ENCODE peak calls at places on chromosome 1, in six cellular contexts. K is brain microvascular endothelial cell; O is activated CD8-positive, alpha-beta memory T cell treated with anti-CD3 and anti-CD28 coated beads for 4 hours; L is stimulated activated CD4-positive, alpha-beta T cell treated with anti-CD3 and anti-CD28 coated beads, Interleukin-4, amount 100 ng/mL, for 1 hour; I is activated CD8-positive, alpha-beta T cell treated with anti-CD3 and anti-CD28 coated beads for 36 hours; F is sigmoid colon. E is an unnamed sample.

GRCh38 chr1:45490121-45490622 is 791 bp downstream of the TESK2 start:
- DNase-seq in K (no peak), O (no peak), L (no peak), I (no peak), F (no peak), E (no peak)

GRCh38 chr1:190172636-190173410 is 304.8 kb downstream of the BRINP3 start:
- DNase-seq in K (no peak), O (no peak), L (no peak), I (no peak), F (no peak), E (no peak)

GRCh38 chr1:234712891-234713305 is 102.9 kb upstream of the IRF2BP2 start:
- DNase-seq in K (no peak), O (no peak), L (no peak), I (no peak), F (no peak), E (no peak)

GRCh38 chr1:221911714-221912113 is 169.8 kb upstream of the DUSP10 start:
- DNase-seq in K (no peak), O (no peak), L (no peak), I (no peak), F (no peak), E (no peak)

GRCh38 chr1:202086579-202087350 is 36.0 kb upstream of the GPR37L1 start:
- DNase-seq in K (no peak), O (no peak), L (no peak), I (no peak), F (no peak), E (no peak)

GRCh38 chr1:36912365-36912840 is 121.9 kb downstream of the GRIK3 start:
- DNase-seq in K (no peak), O (no peak), L (no peak), I (no peak), F (peak; percentile 26), E (no peak)

GRCh38 chr1:52032785-52033131 is 852 bp downstream of the KTI12 start:
- DNase-seq in K (peak; percentile 64), O (no peak), L (peak; percentile 9), I (peak; percentile 23), F (peak; percentile 73), E (no peak)

GRCh38 chr1:224747578-224747977 is 131.5 kb downstream of the CNIH3 start:
- DNase-seq in K (peak; percentile 20), O (no peak), L (peak; percentile 3), I (peak; percentile 82), F (no peak), E (peak; percentile 17)

GRCh38 chr1:162373072-162373427 is 3.6 kb downstream of the SPATA46 start:
- DNase-seq in K (no peak), O (no peak), L (no peak), I (no peak), F (peak; percentile 15), E (no peak)

GRCh38 chr1:236063919-236064673 is 794 bp downstream of the NID1 start:
- DNase-seq in K (peak; percentile 63), O (no peak), L (peak; percentile 26), I (peak; percentile 21), F (peak; percentile 95), E (peak; percentile 8)

GRCh38 chr1:59422921-59423575 is 126.2 kb downstream of the FGGY start:
- DNase-seq in K (no peak), O (no peak), L (no peak), I (no peak), F (peak; percentile 87), E (no peak)

GRCh38 chr1:54114955-54115354 is 37.8 kb downstream of the CDCP2 start:
- DNase-seq in K (no peak), O (no peak), L (no peak), I (no peak), F (no peak), E (no peak)

GRCh38 chr1:55067022-55067781 is 27.9 kb downstream of the PCSK9 start:
- DNase-seq in K (no peak), O (no peak), L (no peak), I (no peak), F (no peak), E (no peak)

GRCh38 chr1:30751830-30752650 is 5.5 kb downstream of the LAPTM5 start:
- DNase-seq in K (no peak), O (no peak), L (no peak), I (peak; percentile 52), F (no peak), E (no peak)

GRCh38 chr1:178220094-178220493 is 126.2 kb downstream of the RASAL2 start:
- DNase-seq in K (peak; percentile 31), O (no peak), L (no peak), I (no peak), F (no peak), E (no peak)

GRCh38 chr1:165686121-165686970 is 12.0 kb downstream of the ALDH9A1 start:
- DNase-seq in K (no peak), O (no peak), L (no peak), I (peak; percentile 28), F (no peak), E (no peak)

GRCh38 chr1:201637282-201638076 is 98.6 kb downstream of the NAV1 start:
- DNase-seq in K (no peak), O (no peak), L (no peak), I (no peak), F (no peak), E (no peak)

E was measured in kidney glomerular epithelial cell.